ENCODE peak calls at places on chromosomes 11 and 22, in four cellular contexts. P, U, X and N are unnamed samples.

GRCh38 chr11:40185793-40186192 is 1273.7 kb downstream of the LRRC4C start:
- DNase-seq in P (no peak), U (no peak), X (no peak), N (no peak)

GRCh38 chr11:36151933-36152580 is 137.2 kb downstream of the COMMD9 start:
- DNase-seq in P (no peak), U (no peak), X (no peak), N (no peak)

GRCh38 chr11:111792955-111793500 is 26.8 kb upstream of the PPP2R1B start:
- DNase-seq in P (no peak), U (no peak), X (no peak), N (no peak)

GRCh38 chr11:13939952-13940610 is 22.4 kb upstream of the SPON1 start:
- DNase-seq in P (no peak), U (no peak), X (no peak), N (peak; percentile 55)

GRCh38 chr11:69257838-69258658 is 35.9 kb upstream of the MYEOV start:
- DNase-seq in P (no peak), U (peak; percentile 30), X (peak; percentile 55), N (no peak)

GRCh38 chr11:11391796-11392195 is 38.7 kb upstream of the CSNK2A3 start:
- DNase-seq in P (peak; percentile 86), U (no peak), X (no peak), N (no peak)

GRCh38 chr11:35511666-35512065 is 13.8 kb downstream of the PAMR1 start:
- DNase-seq in P (no peak), U (no peak), X (no peak), N (no peak)

GRCh38 chr11:12473366-12473765 is 96.0 kb downstream of the PARVA start:
- DNase-seq in P (no peak), U (no peak), X (no peak), N (no peak)

GRCh38 chr11:92978226-92979111 is 9.0 kb downstream of the MTNR1B start:
- DNase-seq in P (no peak), U (no peak), X (no peak), N (no peak)

GRCh38 chr22:45008853-45009751 is 703 bp downstream of the PHF21B start:
- DNase-seq in P (no peak), U (no peak), X (no peak), N (peak; percentile 53)

GRCh38 chr11:71488086-71488967 is 35.3 kb downstream of the NADSYN1 start:
- DNase-seq in P (no peak), U (peak; percentile 25), X (peak; percentile 49), N (no peak)

GRCh38 chr22:26995222-26995621 is 337.8 kb downstream of the MIAT start:
- DNase-seq in P (no peak), U (peak; percentile 84), X (no peak), N (no peak)

GRCh38 chr22:22210375-22210774 is 34.2 kb upstream of the VPREB1 start:
- DNase-seq in P (peak; percentile 11), U (no peak), X (no peak), N (no peak)

GRCh38 chr11:97963528-97964331 is 1057.0 kb upstream of the CNTN5 start:
- DNase-seq in P (no peak), U (no peak), X (no peak), N (no peak)

GRCh38 chr22:35479359-35479758 is 61.3 kb upstream of the RASD2 start:
- DNase-seq in P (no peak), U (peak; percentile 91), X (peak; percentile 20), N (no peak)

GRCh38 chr11:13135385-13136271 is 126.5 kb downstream of the RASSF10 start:
- DNase-seq in P (peak; percentile 95), U (no peak), X (no peak), N (no peak)

GRCh38 chr22:46537946-46538815 is 761 bp upstream of the CELSR1 start:
- DNase-seq in P (no peak), U (no peak), X (peak; percentile 61), N (peak; percentile 62)

GRCh38 chr11:106228996-106229395 is 151.5 kb downstream of the AASDHPPT start:
- DNase-seq in P (no peak), U (no peak), X (no peak), N (no peak)

GRCh38 chr11:131686836-131687235 is 316.4 kb downstream of the NTM start:
- DNase-seq in P (no peak), U (no peak), X (no peak), N (no peak)

GRCh38 chr11:102807921-102808320 is 10.0 kb upstream of the MMP1 start:
- DNase-seq in P (no peak), U (no peak), X (peak; percentile 95), N (peak; percentile 41)

GRCh38 chr11:66139817-66140216 is 69.7 kb downstream of the PACS1 start:
- DNase-seq in P (no peak), U (no peak), X (no peak), N (no peak)

GRCh38 chr11:91947215-91947614 is 277.4 kb upstream of the FAT3 start:
- DNase-seq in P (peak; percentile 75), U (peak; percentile 62), X (no peak), N (no peak)

GRCh38 chr11:101759771-101760450 is 154.9 kb upstream of the CEP126 start:
- DNase-seq in P (no peak), U (no peak), X (no peak), N (no peak)
- TF ChIP-seq CTCF in P (peak; percentile 34), U (no peak), X (no peak), N (no peak)

GRCh38 chr11:46127150-46127638 is 5.9 kb upstream of the PHF21A start:
- DNase-seq in P (no peak), U (no peak), X (no peak), N (no peak)
- TF ChIP-seq CTCF in P (peak; percentile 51), U (no peak), X (peak; percentile 51), N (no peak)

DNA sequence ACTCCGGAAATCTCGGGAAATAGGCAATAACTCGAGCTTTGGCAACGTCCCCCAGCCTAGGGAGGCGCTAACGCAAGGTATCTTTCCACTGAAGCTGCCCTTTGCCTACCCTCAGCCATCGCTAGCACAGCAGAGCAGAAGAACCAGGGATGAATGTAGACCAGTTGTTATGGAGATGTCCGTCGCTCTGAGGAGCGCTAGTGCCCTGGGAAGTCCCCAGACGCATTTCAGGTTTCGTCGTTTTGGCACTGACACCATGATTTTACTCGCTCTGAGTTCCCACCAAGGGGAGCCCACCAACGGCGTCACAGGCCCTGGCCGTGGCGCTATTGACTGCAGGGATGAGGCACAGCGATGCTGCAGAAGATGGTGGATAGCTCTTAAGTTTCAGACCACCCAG is 22.7 kb upstream of the BDNF start:
- DNase-seq in P (no peak), U (no peak), X (peak; percentile 68), N (peak; percentile 26)
- TF ChIP-seq CTCF in P (peak; percentile 12), U (no peak), X (no peak), N (no peak)

GRCh38 chr11:811446-812245 is 1.9 kb downstream of the RPLP2 start:
- DNase-seq in P (no peak), U (no peak), X (no peak), N (no peak)
- TF ChIP-seq CTCF in P (no peak), U (no peak), X (no peak), N (no peak)

GRCh38 chr22:21104126-21104691 is 58.5 kb downstream of the LRRC74B start:
- DNase-seq in P (no peak), U (no peak), X (no peak), N (no peak)
- TF ChIP-seq CTCF in P (no peak), U (no peak), X (peak; percentile 17), N (no peak)

DNA sequence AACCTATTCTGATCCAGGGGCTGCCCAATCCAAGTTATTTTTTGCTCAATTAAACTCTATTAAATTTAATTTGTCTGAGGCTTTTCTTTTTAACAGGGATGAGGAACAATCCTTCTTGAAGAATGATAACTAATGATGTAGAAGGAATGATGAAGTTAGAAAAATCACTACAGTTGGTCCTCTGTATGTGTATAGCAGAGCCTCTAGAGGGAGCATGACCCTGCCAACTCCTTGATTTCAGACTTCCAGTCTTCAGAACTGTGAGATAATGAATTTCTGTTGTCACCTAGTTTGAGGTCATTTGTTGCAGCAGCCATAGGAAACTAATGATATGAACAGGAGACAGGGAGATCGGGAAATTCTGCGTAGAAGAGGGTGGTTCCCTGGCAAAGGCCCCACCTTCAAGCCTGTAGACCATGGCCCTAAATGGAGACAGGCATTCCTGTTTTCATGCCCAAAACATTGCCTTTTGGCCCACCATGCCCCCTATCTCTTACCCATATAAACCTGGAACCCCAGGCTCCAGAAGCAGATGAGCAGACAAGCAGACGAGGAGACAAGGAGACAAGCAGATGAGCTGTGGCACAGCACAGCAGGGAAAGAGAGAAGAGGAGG is 7.7 kb upstream of the QSER1 start:
- DNase-seq in P (no peak), U (no peak), X (no peak), N (no peak)
- TF ChIP-seq CTCF in P (peak; percentile 59), U (no peak), X (peak; percentile 74), N (no peak)

DNA sequence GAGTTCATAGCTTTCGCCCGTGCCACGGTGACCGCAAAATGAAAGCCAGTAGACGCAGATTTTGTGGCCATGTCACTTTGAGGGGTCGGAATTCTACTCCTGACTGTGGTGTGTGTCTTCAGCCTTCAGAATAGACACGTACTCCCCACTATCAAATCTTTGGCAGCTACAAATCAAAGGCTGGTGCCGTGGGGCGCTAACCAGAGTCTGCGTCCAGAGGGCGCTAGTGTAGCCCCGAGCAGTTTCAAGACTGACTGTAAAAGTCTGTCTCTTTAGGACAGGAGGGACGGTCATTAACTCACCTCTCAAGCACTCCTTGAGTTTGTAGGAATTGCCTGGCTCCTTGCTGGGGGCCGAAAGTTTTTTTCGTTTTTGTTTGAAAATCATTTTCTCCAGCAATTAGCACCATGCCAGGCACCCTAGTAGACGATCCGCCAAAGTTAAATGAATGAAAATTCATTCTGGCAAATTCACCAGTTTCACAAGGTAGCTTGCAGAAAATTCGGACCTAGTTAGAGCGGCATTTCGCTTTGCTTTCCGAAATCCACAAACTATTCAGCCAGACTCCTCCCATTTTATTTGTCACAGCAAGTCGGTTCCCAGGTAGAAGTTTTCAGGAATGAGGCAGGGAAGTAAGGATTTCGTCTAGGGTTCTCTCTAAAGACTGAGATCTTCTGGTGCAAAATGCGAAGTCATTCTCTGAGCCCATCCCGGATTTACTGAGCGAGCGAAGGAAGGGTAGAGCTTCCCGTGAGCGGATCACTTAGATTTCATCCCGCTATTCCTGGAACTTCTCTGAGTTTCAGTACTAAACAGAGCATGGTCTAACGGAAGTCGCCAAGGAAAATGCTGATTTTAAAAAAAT is 2.8 kb upstream of the CALCA start:
- DNase-seq in P (no peak), U (no peak), X (peak; percentile 84), N (peak; percentile 67)
- TF ChIP-seq CTCF in P (peak; percentile 73), U (no peak), X (peak; percentile 85), N (peak; percentile 81)

GRCh38 chr11:84714316-84714780 is 912.8 kb downstream of the DLG2 start:
- DNase-seq in P (peak; percentile 40), U (no peak), X (peak; percentile 79), N (peak; percentile 83)
- TF ChIP-seq CTCF in P (peak; percentile 63), U (no peak), X (peak; percentile 85), N (peak; percentile 51)

GRCh38 chr11:8793114-8793777 is 110.7 kb downstream of the RPL27A start:
- DNase-seq in P (no peak), U (no peak), X (no peak), N (no peak)

GRCh38 chr11:8794126-8794525 is 111.5 kb downstream of the RPL27A start:
- DNase-seq in P (no peak), U (no peak), X (no peak), N (no peak)

GRCh38 chr11:8796926-8797325 is 114.1 kb upstream of the AKIP1 start:
- DNase-seq in P (no peak), U (no peak), X (no peak), N (no peak)

GRCh38 chr11:8792636-8793035 is 110.0 kb downstream of the RPL27A start:
- DNase-seq in P (no peak), U (no peak), X (no peak), N (no peak)

GRCh38 chr11:8794677-8795103 is 112.1 kb downstream of the RPL27A start:
- DNase-seq in P (no peak), U (no peak), X (peak; percentile 51), N (no peak)
- TF ChIP-seq CTCF in P (peak; percentile 12), U (peak; percentile 15), X (peak; percentile 72), N (peak; percentile 24)